ENCODE peak calls at places on chromosomes 11 and 22, in eight cellular contexts. One of them, this sample, is unnamed.

GRCh38 chr22:45880732-45881523 is 96.0 kb downstream of the WNT7B start:
- DNase-seq in nucleus accumbens: no peak
- DNase-seq in amniotic stem cell: no peak
- DNase-seq in stimulated activated CD8-positive, alpha-beta memory T cell treated with anti-CD3 and anti-CD28 coated beads, Interleukin-7, amount 100 ng/mL, for 1 hour: no peak
- DNase-seq in Right ventricle myocardium superior: no peak
- DNase-seq in NCI-H1092 treated with DMSO at 0.1 percent for 48 hours: no peak
- DNase-seq in CD8-positive, alpha-beta memory T cell: no peak
- DNase-seq in upper lobe of right lung: peak; percentile 57
- DNase-seq in this sample: no peak

GRCh38 chr11:109374441-109374840 is 47.5 kb upstream of the C11orf87 start:
- DNase-seq in nucleus accumbens: no peak
- DNase-seq in amniotic stem cell: no peak
- DNase-seq in stimulated activated CD8-positive, alpha-beta memory T cell treated with anti-CD3 and anti-CD28 coated beads, Interleukin-7, amount 100 ng/mL, for 1 hour: no peak
- DNase-seq in Right ventricle myocardium superior: no peak
- DNase-seq in NCI-H1092 treated with DMSO at 0.1 percent for 48 hours: no peak
- DNase-seq in CD8-positive, alpha-beta memory T cell: no peak
- DNase-seq in upper lobe of right lung: no peak
- DNase-seq in this sample: no peak

GRCh38 chr11:77073328-77074001 is 6.7 kb downstream of the CAPN5 start:
- DNase-seq in nucleus accumbens: peak; percentile 16
- DNase-seq in amniotic stem cell: peak; percentile 91
- DNase-seq in stimulated activated CD8-positive, alpha-beta memory T cell treated with anti-CD3 and anti-CD28 coated beads, Interleukin-7, amount 100 ng/mL, for 1 hour: no peak
- DNase-seq in Right ventricle myocardium superior: peak; percentile 90
- DNase-seq in NCI-H1092 treated with DMSO at 0.1 percent for 48 hours: no peak
- DNase-seq in CD8-positive, alpha-beta memory T cell: no peak
- DNase-seq in upper lobe of right lung: peak; percentile 74
- DNase-seq in this sample: peak; percentile 98

GRCh38 chr11:26021026-26021425 is 310.9 kb upstream of the ANO3 start:
- DNase-seq in nucleus accumbens: no peak
- DNase-seq in amniotic stem cell: no peak
- DNase-seq in stimulated activated CD8-positive, alpha-beta memory T cell treated with anti-CD3 and anti-CD28 coated beads, Interleukin-7, amount 100 ng/mL, for 1 hour: no peak
- DNase-seq in Right ventricle myocardium superior: no peak
- DNase-seq in NCI-H1092 treated with DMSO at 0.1 percent for 48 hours: no peak
- DNase-seq in CD8-positive, alpha-beta memory T cell: no peak
- DNase-seq in upper lobe of right lung: no peak
- DNase-seq in this sample: no peak

GRCh38 chr22:45473626-45474237 is 29.0 kb upstream of the FBLN1 start:
- DNase-seq in nucleus accumbens: no peak
- DNase-seq in amniotic stem cell: no peak
- DNase-seq in stimulated activated CD8-positive, alpha-beta memory T cell treated with anti-CD3 and anti-CD28 coated beads, Interleukin-7, amount 100 ng/mL, for 1 hour: no peak
- DNase-seq in Right ventricle myocardium superior: no peak
- DNase-seq in NCI-H1092 treated with DMSO at 0.1 percent for 48 hours: no peak
- DNase-seq in CD8-positive, alpha-beta memory T cell: no peak
- DNase-seq in upper lobe of right lung: peak; percentile 6
- DNase-seq in this sample: peak; percentile 32

GRCh38 chr11:72848846-72849466 is 34.7 kb downstream of the ATG16L2 start:
- DNase-seq in nucleus accumbens: no peak
- DNase-seq in amniotic stem cell: no peak
- DNase-seq in stimulated activated CD8-positive, alpha-beta memory T cell treated with anti-CD3 and anti-CD28 coated beads, Interleukin-7, amount 100 ng/mL, for 1 hour: no peak
- DNase-seq in Right ventricle myocardium superior: no peak
- DNase-seq in NCI-H1092 treated with DMSO at 0.1 percent for 48 hours: peak; percentile 7
- DNase-seq in CD8-positive, alpha-beta memory T cell: peak; percentile 34
- DNase-seq in upper lobe of right lung: no peak
- DNase-seq in this sample: peak; percentile 74

GRCh38 chr11:107840120-107840479 is 18.5 kb downstream of the SLC35F2 start:
- DNase-seq in nucleus accumbens: no peak
- DNase-seq in amniotic stem cell: no peak
- DNase-seq in stimulated activated CD8-positive, alpha-beta memory T cell treated with anti-CD3 and anti-CD28 coated beads, Interleukin-7, amount 100 ng/mL, for 1 hour: no peak
- DNase-seq in Right ventricle myocardium superior: peak; percentile 46
- DNase-seq in NCI-H1092 treated with DMSO at 0.1 percent for 48 hours: no peak
- DNase-seq in CD8-positive, alpha-beta memory T cell: no peak
- DNase-seq in upper lobe of right lung: no peak
- DNase-seq in this sample: no peak

GRCh38 chr22:50199836-50200332 is 927 bp upstream of the SELENOO start:
- DNase-seq in nucleus accumbens: no peak
- DNase-seq in amniotic stem cell: no peak
- DNase-seq in stimulated activated CD8-positive, alpha-beta memory T cell treated with anti-CD3 and anti-CD28 coated beads, Interleukin-7, amount 100 ng/mL, for 1 hour: no peak
- DNase-seq in Right ventricle myocardium superior: no peak
- DNase-seq in NCI-H1092 treated with DMSO at 0.1 percent for 48 hours: no peak
- DNase-seq in CD8-positive, alpha-beta memory T cell: no peak
- DNase-seq in upper lobe of right lung: no peak
- DNase-seq in this sample: no peak

GRCh38 chr11:22786475-22786874 is 43.1 kb downstream of the SVIP start:
- DNase-seq in nucleus accumbens: no peak
- DNase-seq in amniotic stem cell: no peak
- DNase-seq in stimulated activated CD8-positive, alpha-beta memory T cell treated with anti-CD3 and anti-CD28 coated beads, Interleukin-7, amount 100 ng/mL, for 1 hour: no peak
- DNase-seq in Right ventricle myocardium superior: no peak
- DNase-seq in NCI-H1092 treated with DMSO at 0.1 percent for 48 hours: no peak
- DNase-seq in CD8-positive, alpha-beta memory T cell: no peak
- DNase-seq in upper lobe of right lung: no peak
- DNase-seq in this sample: no peak

GRCh38 chr22:42905702-42906183 is 48.7 kb upstream of the ARFGAP3 start:
- DNase-seq in nucleus accumbens: no peak
- DNase-seq in amniotic stem cell: no peak
- DNase-seq in stimulated activated CD8-positive, alpha-beta memory T cell treated with anti-CD3 and anti-CD28 coated beads, Interleukin-7, amount 100 ng/mL, for 1 hour: no peak
- DNase-seq in Right ventricle myocardium superior: peak; percentile 79
- DNase-seq in NCI-H1092 treated with DMSO at 0.1 percent for 48 hours: peak; percentile 86
- DNase-seq in CD8-positive, alpha-beta memory T cell: no peak
- DNase-seq in upper lobe of right lung: peak; percentile 75
- DNase-seq in this sample: no peak

GRCh38 chr11:68324695-68325094 is 12.3 kb downstream of the LRP5 start:
- DNase-seq in nucleus accumbens: no peak
- DNase-seq in amniotic stem cell: no peak
- DNase-seq in stimulated activated CD8-positive, alpha-beta memory T cell treated with anti-CD3 and anti-CD28 coated beads, Interleukin-7, amount 100 ng/mL, for 1 hour: no peak
- DNase-seq in Right ventricle myocardium superior: peak; percentile 30
- DNase-seq in NCI-H1092 treated with DMSO at 0.1 percent for 48 hours: no peak
- DNase-seq in CD8-positive, alpha-beta memory T cell: no peak
- DNase-seq in upper lobe of right lung: no peak
- DNase-seq in this sample: no peak

GRCh38 chr11:112300094-112300786 is 39.6 kb upstream of the PLET1 start:
- DNase-seq in nucleus accumbens: peak; percentile 25
- DNase-seq in amniotic stem cell: no peak
- DNase-seq in stimulated activated CD8-positive, alpha-beta memory T cell treated with anti-CD3 and anti-CD28 coated beads, Interleukin-7, amount 100 ng/mL, for 1 hour: no peak
- DNase-seq in Right ventricle myocardium superior: peak; percentile 50
- DNase-seq in NCI-H1092 treated with DMSO at 0.1 percent for 48 hours: no peak
- DNase-seq in CD8-positive, alpha-beta memory T cell: no peak
- DNase-seq in upper lobe of right lung: no peak
- DNase-seq in this sample: no peak

GRCh38 chr11:106879029-106879428 is 139.2 kb downstream of the GUCY1A2 start:
- DNase-seq in nucleus accumbens: no peak
- DNase-seq in amniotic stem cell: no peak
- DNase-seq in stimulated activated CD8-positive, alpha-beta memory T cell treated with anti-CD3 and anti-CD28 coated beads, Interleukin-7, amount 100 ng/mL, for 1 hour: no peak
- DNase-seq in Right ventricle myocardium superior: no peak
- DNase-seq in NCI-H1092 treated with DMSO at 0.1 percent for 48 hours: peak; percentile 4
- DNase-seq in CD8-positive, alpha-beta memory T cell: no peak
- DNase-seq in upper lobe of right lung: no peak
- DNase-seq in this sample: no peak